ENCODE peak calls at places on chromosomes 13 and 19, in eight cellular contexts. D, X, M, I, Q, A, E and P are unnamed samples.

GRCh38 chr13:101640797-101641400 is 188.4 kb downstream of the ITGBL1 start:
- DNase-seq in D (peak), M (no peak), I (peak), E (peak), A (no peak), Q (no peak), X (peak), P (no peak)

GRCh38 chr19:24048261-24048660 is 38.7 kb upstream of the ZNF254 start:
- DNase-seq in I (no peak), D (no peak), M (no peak), X (no peak), A (no peak), Q (no peak), E (no peak), P (no peak)

GRCh38 chr19:50908311-50908710 is 2.9 kb downstream of the KLK4 start:
- DNase-seq in X (no peak), Q (no peak), A (no peak), E (no peak), D (no peak), I (no peak), M (no peak), P (no peak)

GRCh38 chr19:42199440-42200115 is 17.9 kb downstream of the DEDD2 start:
- DNase-seq in E (no peak), Q (no peak), M (no peak), D (no peak), X (no peak), I (no peak), A (no peak), P (no peak)

GRCh38 chr19:30682576-30683536 is 310.7 kb downstream of the ZNF536 start:
- DNase-seq in X (peak), I (peak), M (no peak), Q (peak), E (peak), A (peak), D (peak), P (peak)

GRCh38 chr13:44197791-44198770 is 175.5 kb upstream of the SERP2 start:
- DNase-seq in M (no peak), A (no peak), E (peak), Q (no peak), X (peak), I (no peak), D (peak), P (no peak)

GRCh38 chr19:2503521-2504109 is 27.7 kb downstream of the GADD45B start:
- DNase-seq in X (peak), M (no peak), Q (no peak), E (peak), D (peak), A (no peak), I (peak), P (no peak)

GRCh38 chr19:12774588-12775555 is at the start of gene HOOK2:
- DNase-seq in I (no peak), Q (no peak), E (no peak), D (no peak), A (no peak), M (peak), X (no peak), P (no peak)

GRCh38 chr13:34254366-34254765 is 436.4 kb downstream of the RFC3 start:
- DNase-seq in A (no peak), X (no peak), E (peak), D (no peak), M (no peak), Q (no peak), I (no peak), P (no peak)

GRCh38 chr13:21385710-21386109 is 73.4 kb downstream of the ZDHHC20 start:
- DNase-seq in A (no peak), Q (no peak), D (no peak), I (no peak), M (no peak), X (no peak), E (no peak), P (no peak)

GRCh38 chr13:46389985-46390384 is 2.9 kb upstream of the RUBCNL start:
- DNase-seq in E (no peak), X (no peak), I (no peak), M (peak), D (no peak), Q (no peak), A (peak), P (no peak)

GRCh38 chr13:35979378-35979911 is 151.7 kb downstream of the DCLK1 start:
- DNase-seq in M (peak), A (no peak), I (peak), E (peak), Q (peak), X (peak), D (peak), P (no peak)

GRCh38 chr13:81487151-81487550 is 1146.2 kb upstream of the SPRY2 start:
- DNase-seq in X (no peak), E (peak), I (no peak), A (no peak), Q (peak), M (no peak), D (peak), P (no peak)